ENCODE peak calls at places on chromosome 18, in six cellular contexts. H, N, S, V, C and E are unnamed samples.

GRCh38 chr18:76721207-76721996 is 101.0 kb upstream of the ZNF236 start:
- DNase-seq in S (no peak), N (no peak), V (no peak), H (no peak), C (no peak), E (no peak)

GRCh38 chr18:77000527-77000926 is 132.1 kb downstream of the MBP start:
- DNase-seq in H (peak), V (no peak), N (peak), C (no peak), S (peak), E (peak)

GRCh38 chr18:6401687-6402086 is 13.0 kb downstream of the L3MBTL4 start:
- DNase-seq in N (no peak), C (no peak), S (no peak), H (peak), V (no peak), E (no peak)

GRCh38 chr18:7921938-7922587 is 354.9 kb downstream of the PTPRM start:
- DNase-seq in H (no peak), C (no peak), N (peak), S (peak), V (no peak), E (no peak)

GRCh38 chr18:76823574-76823973 is 1.2 kb downstream of the ZNF236 start:
- DNase-seq in V (no peak), H (peak), S (peak), N (peak), C (no peak), E (peak)

GRCh38 chr18:60383865-60384264 is 11.3 kb upstream of the MC4R start:
- DNase-seq in H (no peak), V (no peak), C (no peak), N (no peak), S (no peak), E (no peak)

GRCh38 chr18:52216686-52217085 is 123.3 kb upstream of the DCC start:
- DNase-seq in V (no peak), H (no peak), N (no peak), C (no peak), S (no peak), E (no peak)

GRCh38 chr18:61039251-61039650 is 294.0 kb upstream of the CDH20 start:
- DNase-seq in N (no peak), H (no peak), S (no peak), V (no peak), C (no peak), E (no peak)

GRCh38 chr18:74242451-74243096 is 49.2 kb downstream of the CYB5A start:
- DNase-seq in S (no peak), C (no peak), H (no peak), V (peak), N (no peak), E (no peak)

GRCh38 chr18:54233228-54233625 is 8.8 kb upstream of the MBD2 start:
- DNase-seq in N (no peak), C (no peak), S (no peak), V (no peak), H (no peak), E (no peak)

GRCh38 chr18:67600181-67600631 is 83.7 kb upstream of the DSEL start:
- DNase-seq in H (no peak), V (peak), C (no peak), N (peak), S (peak), E (no peak)

GRCh38 chr18:33573193-33573592 is 4.8 kb upstream of the ASXL3 start:
- DNase-seq in V (no peak), S (no peak), H (no peak), N (no peak), C (no peak), E (no peak)

GRCh38 chr18:27583466-27583865 is 398.4 kb upstream of the CHST9 start:
- DNase-seq in C (no peak), V (no peak), H (no peak), N (no peak), S (no peak), E (no peak)

GRCh38 chr18:35159782-35160181 is 81.1 kb upstream of the ZNF397 start:
- DNase-seq in C (no peak), H (no peak), S (no peak), V (no peak), N (no peak), E (no peak)

GRCh38 chr18:1050012-1050657 is 145.5 kb downstream of the ADCYAP1 start:
- DNase-seq in S (no peak), N (no peak), C (no peak), H (no peak), V (no peak), E (no peak)

GRCh38 chr18:34493099-34493544 is 217.0 kb upstream of the DTNA start:
- DNase-seq in N (peak), H (peak), S (peak), C (peak), V (no peak), E (peak)

GRCh38 chr18:71398530-71398929 is 1109.7 kb downstream of the SOCS6 start:
- DNase-seq in V (no peak), S (no peak), N (no peak), C (no peak), H (peak), E (peak)

GRCh38 chr18:26621161-26622026 is 73.0 kb upstream of the KCTD1 start:
- DNase-seq in V (peak), H (peak), S (no peak), N (peak), C (peak), E (peak)

GRCh38 chr18:44564922-44565321 is 115.8 kb upstream of the SETBP1 start:
- DNase-seq in S (peak), N (peak), H (no peak), V (peak), C (no peak), E (no peak)

GRCh38 chr18:22613058-22613690 is 195.5 kb upstream of the CTAGE1 start:
- DNase-seq in H (no peak), V (no peak), N (no peak), S (no peak), C (no peak), E (no peak)

GRCh38 chr18:7637269-7637668 is 70.2 kb downstream of the PTPRM start:
- DNase-seq in H (no peak), N (no peak), V (no peak), S (peak), C (no peak), E (no peak)

GRCh38 chr18:76391038-76391437 is 104.0 kb downstream of the ZNF516 start:
- DNase-seq in S (no peak), C (no peak), N (no peak), V (no peak), H (no peak), E (no peak)

GRCh38 chr18:10432781-10433180 is 21.7 kb upstream of the APCDD1 start:
- DNase-seq in V (no peak), C (no peak), N (no peak), S (no peak), H (no peak), E (no peak)
- H4K91ac ChIP-seq in V (no peak), C (no peak), N (no peak), S (no peak), H (no peak), E (no peak)

DNA sequence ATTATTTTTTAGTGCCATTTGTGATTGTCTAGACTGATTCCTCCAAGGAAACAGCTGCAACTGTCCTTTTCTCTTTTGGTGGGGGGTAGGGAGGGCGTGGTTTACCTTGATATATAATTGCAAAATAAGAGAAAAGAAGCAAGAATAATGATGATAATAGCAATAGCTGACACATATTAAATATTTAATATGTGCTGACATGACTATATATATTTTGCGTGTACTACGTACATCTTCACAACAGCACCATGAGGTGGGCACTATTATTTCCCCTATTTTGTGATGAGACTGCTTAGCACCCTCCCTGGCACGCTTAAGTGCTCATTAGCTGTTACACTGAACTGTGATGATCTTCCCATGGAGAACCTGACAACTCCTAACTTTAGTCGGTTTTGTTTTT is 39.4 kb downstream of the TNFRSF11A start:
- DNase-seq in N (no peak), H (no peak), S (no peak), V (no peak), C (no peak), E (no peak)
- H4K91ac ChIP-seq in N (no peak), H (no peak), S (no peak), V (no peak), C (no peak), E (no peak)

GRCh38 chr18:78080761-78081160 is 831.1 kb downstream of the GALR1 start:
- DNase-seq in H (no peak), C (no peak), N (no peak), S (no peak), V (no peak), E (no peak)
- H4K91ac ChIP-seq in H (no peak), C (no peak), N (no peak), S (no peak), V (no peak), E (no peak)

GRCh38 chr18:63109789-63110188 is 209.8 kb downstream of the BCL2 start:
- DNase-seq in S (no peak), H (no peak), V (no peak), C (no peak), N (no peak), E (no peak)

GRCh38 chr18:63105636-63106316 is 213.8 kb downstream of the BCL2 start:
- DNase-seq in C (no peak), H (no peak), N (no peak), V (no peak), S (no peak), E (no peak)

GRCh38 chr18:63107171-63107850 is 212.3 kb downstream of the BCL2 start:
- DNase-seq in S (no peak), H (no peak), V (no peak), C (no peak), N (no peak), E (no peak)

GRCh38 chr18:63106727-63107126 is 212.8 kb downstream of the BCL2 start:
- DNase-seq in C (no peak), S (no peak), V (no peak), N (no peak), H (no peak), E (no peak)

GRCh38 chr18:63107931-63108330 is 211.6 kb downstream of the BCL2 start:
- DNase-seq in N (no peak), C (no peak), S (no peak), H (no peak), V (no peak), E (no peak)
- H4K91ac ChIP-seq in N (no peak), C (no peak), S (no peak), H (no peak), V (no peak), E (no peak)

DNA sequence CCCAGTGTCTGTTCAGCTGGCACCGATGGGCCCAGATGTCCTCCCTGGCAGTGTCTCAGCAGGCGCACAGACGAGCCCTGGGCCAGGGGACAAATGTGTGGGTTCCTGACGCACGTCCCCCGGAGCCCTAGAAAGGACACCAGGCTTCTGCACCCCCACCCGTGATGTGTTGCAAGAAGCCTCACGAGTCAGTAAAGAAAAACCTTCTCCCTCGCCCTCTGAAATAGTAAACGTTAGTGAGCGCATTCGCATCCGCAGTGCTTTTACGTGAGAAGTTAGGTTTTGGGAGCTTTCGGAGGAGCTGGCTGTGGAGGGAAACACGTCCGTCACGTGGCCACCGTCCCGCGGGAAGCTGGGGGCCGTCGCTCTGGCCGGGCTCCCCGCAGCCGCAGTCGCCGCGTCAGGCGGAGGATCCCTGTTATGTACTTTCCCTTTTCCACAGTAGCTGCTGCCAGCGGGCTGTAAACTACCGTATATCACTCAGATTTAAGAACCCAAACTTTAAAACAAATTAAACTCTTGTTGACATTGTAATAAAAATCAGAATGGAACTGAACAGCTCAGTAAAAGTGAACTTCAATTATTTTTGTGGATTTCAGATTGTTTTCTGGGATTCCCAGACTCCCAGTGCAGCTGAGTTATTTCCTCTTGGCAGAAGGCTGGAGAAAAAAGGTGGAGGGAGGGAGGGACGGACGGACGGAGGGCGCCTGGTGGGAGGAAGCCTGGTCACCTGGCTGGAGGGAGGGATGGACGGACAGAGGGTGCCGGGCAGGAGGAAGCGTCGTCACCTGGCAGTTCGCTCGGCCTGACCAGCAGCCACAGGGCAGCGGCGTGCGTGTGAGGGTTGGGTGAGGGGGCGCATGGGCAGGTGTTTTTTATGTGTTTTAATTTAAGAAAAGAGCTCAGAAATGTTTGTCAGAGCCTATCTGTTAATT is 112.1 kb downstream of the NFATC1 start:
- DNase-seq in N (no peak), V (no peak), H (no peak), S (peak), C (no peak), E (no peak)
- H4K91ac ChIP-seq in N (no peak), V (peak), H (no peak), S (peak), C (peak), E (peak)

DNA sequence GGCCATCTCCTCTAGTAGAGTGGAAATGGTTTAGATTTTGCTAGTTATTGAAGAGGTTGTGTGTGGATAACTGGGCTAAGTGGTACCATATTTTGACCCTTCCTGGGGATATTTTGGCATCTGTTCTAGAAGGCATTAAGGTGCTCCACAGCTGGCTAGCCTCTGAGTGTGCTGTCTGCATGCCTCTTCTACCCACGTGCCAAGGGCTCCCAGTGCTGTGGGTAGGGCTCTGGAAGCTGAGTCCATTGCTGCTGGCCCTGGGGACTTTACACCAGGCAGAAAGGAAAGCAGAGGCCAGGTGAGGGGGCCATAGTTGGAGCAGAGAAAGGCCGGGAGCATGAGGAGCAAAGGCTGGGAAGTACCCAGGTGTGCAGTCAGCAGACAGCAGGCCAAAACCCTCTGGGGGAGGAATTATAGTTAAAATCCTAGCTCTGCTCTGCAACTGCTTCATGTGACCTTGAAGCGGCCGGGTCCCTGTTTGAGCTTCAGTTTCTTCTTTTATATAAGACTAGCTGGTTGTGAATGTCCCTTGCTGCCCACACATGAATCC is 121.9 kb upstream of the SMAD2 start:
- DNase-seq in S (no peak), C (no peak), N (no peak), V (no peak), H (no peak), E (no peak)
- H4K91ac ChIP-seq in S (no peak), C (no peak), N (no peak), V (no peak), H (no peak), E (no peak)

GRCh38 chr18:46402945-46403344 is 254.1 kb downstream of the LOXHD1 start:
- DNase-seq in S (no peak), H (no peak), N (no peak), C (no peak), V (no peak), E (no peak)
- H4K91ac ChIP-seq in S (no peak), H (no peak), N (no peak), C (no peak), V (no peak), E (no peak)